ENCODE peak calls at places on chromosomes 4 and X, in five cellular contexts. One of them, this sample, is unnamed.

GRCh38 chrX:149185087-149185486 is 320.0 kb downstream of the IDS start:
- DNase-seq in fibroblast of lung: no peak
- DNase-seq in thyroid gland: no peak
- DNase-seq in aorta: no peak
- DNase-seq in mammary epithelial cell: peak; percentile 1
- DNase-seq in this sample: no peak

GRCh38 chr4:80033581-80033980 is 39.4 kb downstream of the ANTXR2 start:
- DNase-seq in fibroblast of lung: no peak
- DNase-seq in thyroid gland: no peak
- DNase-seq in aorta: no peak
- DNase-seq in mammary epithelial cell: no peak
- DNase-seq in this sample: no peak

GRCh38 chr4:6416518-6417286 is 55.7 kb downstream of the PPP2R2C start:
- DNase-seq in fibroblast of lung: no peak
- DNase-seq in thyroid gland: no peak
- DNase-seq in aorta: no peak
- DNase-seq in mammary epithelial cell: no peak
- DNase-seq in this sample: no peak

GRCh38 chrX:9089652-9090051 is 55.7 kb upstream of the FAM9B start:
- DNase-seq in fibroblast of lung: no peak
- DNase-seq in thyroid gland: no peak
- DNase-seq in aorta: no peak
- DNase-seq in mammary epithelial cell: no peak
- DNase-seq in this sample: no peak

GRCh38 chr4:15656038-15656470 is 897 bp upstream of the FBXL5 start:
- DNase-seq in fibroblast of lung: no peak
- DNase-seq in thyroid gland: no peak
- DNase-seq in aorta: peak; percentile 53
- DNase-seq in mammary epithelial cell: no peak
- DNase-seq in this sample: no peak

GRCh38 chr4:18020671-18021469 is 685 bp downstream of the LCORL start:
- DNase-seq in fibroblast of lung: peak; percentile 87
- DNase-seq in thyroid gland: peak; percentile 52
- DNase-seq in aorta: peak; percentile 83
- DNase-seq in mammary epithelial cell: peak; percentile 70
- DNase-seq in this sample: peak; percentile 56

GRCh38 chrX:108485960-108486359 is 46.3 kb downstream of the COL4A5 start:
- DNase-seq in fibroblast of lung: no peak
- DNase-seq in thyroid gland: no peak
- DNase-seq in aorta: no peak
- DNase-seq in mammary epithelial cell: no peak
- DNase-seq in this sample: no peak

GRCh38 chr4:134934036-134934806 is 732.6 kb upstream of the PABPC4L start:
- DNase-seq in fibroblast of lung: no peak
- DNase-seq in thyroid gland: no peak
- DNase-seq in aorta: no peak
- DNase-seq in mammary epithelial cell: no peak
- DNase-seq in this sample: no peak

GRCh38 chr4:7306021-7306420 is 113.7 kb downstream of the SORCS2 start:
- DNase-seq in fibroblast of lung: no peak
- DNase-seq in thyroid gland: no peak
- DNase-seq in aorta: no peak
- DNase-seq in mammary epithelial cell: no peak
- DNase-seq in this sample: no peak

DNA sequence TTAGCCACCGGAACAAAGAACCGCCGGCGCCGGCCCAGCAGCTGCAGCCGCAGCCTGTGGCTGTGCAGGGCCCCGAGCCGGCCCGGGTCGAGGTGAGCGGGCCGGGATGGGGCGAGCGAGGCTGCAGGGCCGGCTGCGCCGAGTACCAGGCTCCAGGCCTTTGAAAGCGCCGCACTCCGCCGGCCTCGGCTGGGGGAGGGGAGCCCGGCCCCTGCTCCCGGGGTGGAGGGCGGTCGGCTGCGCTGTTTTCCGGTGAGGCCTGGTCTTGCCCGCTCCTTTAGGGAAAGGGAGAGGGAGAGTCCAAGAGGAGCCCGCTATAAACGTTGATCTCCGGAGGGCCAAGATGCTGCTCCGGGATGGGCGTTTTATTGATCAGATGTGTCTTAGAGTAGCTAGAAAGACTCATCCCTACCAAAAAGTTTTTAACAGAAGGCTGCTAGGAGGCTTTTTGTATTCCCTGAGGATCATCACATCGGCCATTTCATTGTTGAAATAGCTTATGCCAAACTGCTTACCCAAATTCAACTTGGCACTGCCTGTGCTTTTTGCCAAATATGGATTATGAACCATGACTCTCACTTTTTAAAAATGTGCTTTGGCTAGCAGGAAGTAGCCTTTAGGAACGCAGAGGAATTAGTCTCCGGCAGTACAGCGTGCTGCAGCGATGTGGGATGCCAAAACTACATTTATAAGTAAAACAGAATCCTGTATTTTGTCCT is 707 bp downstream of the TMEM165 start:
- DNase-seq in fibroblast of lung: peak; percentile 79
- DNase-seq in thyroid gland: peak; percentile 69
- DNase-seq in aorta: peak; percentile 61
- DNase-seq in mammary epithelial cell: peak; percentile 41
- DNase-seq in this sample: peak; percentile 61
- H3K4me1 ChIP-seq in fibroblast of lung: peaks cover 8% of the 10 kb centered on the region
- H3K4me1 ChIP-seq in thyroid gland: peaks cover 32% of the 10 kb centered on the region
- H3K4me1 ChIP-seq in aorta: no peaks in the 10 kb centered on the region
- H3K4me1 ChIP-seq in mammary epithelial cell: peaks cover 17% of the 10 kb centered on the region
- H3K4me1 ChIP-seq in this sample: peaks cover 34% of the 10 kb centered on the region

DNA sequence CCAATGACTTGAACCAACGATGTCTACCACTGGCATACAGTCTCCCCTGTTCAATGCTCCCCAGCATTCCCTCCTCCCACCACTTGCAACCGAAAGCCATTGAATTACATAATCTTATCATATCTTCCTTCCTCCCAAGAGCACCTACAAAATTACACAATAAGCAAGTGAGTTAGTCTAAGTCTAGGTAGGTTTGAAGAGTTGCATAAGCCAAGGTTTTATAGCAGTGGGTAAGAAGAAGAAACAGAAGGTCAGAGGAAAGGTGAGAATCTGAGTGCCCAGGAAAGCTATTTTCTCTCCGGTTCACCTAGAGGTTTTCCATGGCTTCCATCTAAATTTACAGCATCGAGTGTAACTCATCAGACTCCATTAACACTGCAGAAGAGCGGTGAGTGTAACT is 40.3 kb downstream of the ATP8A1 start:
- DNase-seq in fibroblast of lung: no peak
- DNase-seq in thyroid gland: no peak
- DNase-seq in aorta: no peak
- DNase-seq in mammary epithelial cell: no peak
- DNase-seq in this sample: no peak
- H3K27ac ChIP-seq in fibroblast of lung: no peak overlapping the region
- H3K27ac ChIP-seq in thyroid gland: peak overlapping the region; percentile 15
- H3K27ac ChIP-seq in aorta: no peak overlapping the region
- H3K27ac ChIP-seq in mammary epithelial cell: no peak overlapping the region
- H3K27ac ChIP-seq in this sample: no peak overlapping the region

GRCh38 chr4:25020240-25020639 is 10.5 kb downstream of the LGI2 start:
- DNase-seq in fibroblast of lung: peak; percentile 2
- DNase-seq in thyroid gland: no peak
- DNase-seq in aorta: no peak
- DNase-seq in mammary epithelial cell: peak; percentile 54
- DNase-seq in this sample: no peak
- H3K4me1 ChIP-seq in fibroblast of lung: no peaks in the 10 kb centered on the region
- H3K4me1 ChIP-seq in thyroid gland: no peaks in the 10 kb centered on the region
- H3K4me1 ChIP-seq in aorta: no peaks in the 10 kb centered on the region
- H3K4me1 ChIP-seq in mammary epithelial cell: no peaks in the 10 kb centered on the region
- H3K4me1 ChIP-seq in this sample: no peaks in the 10 kb centered on the region

DNA sequence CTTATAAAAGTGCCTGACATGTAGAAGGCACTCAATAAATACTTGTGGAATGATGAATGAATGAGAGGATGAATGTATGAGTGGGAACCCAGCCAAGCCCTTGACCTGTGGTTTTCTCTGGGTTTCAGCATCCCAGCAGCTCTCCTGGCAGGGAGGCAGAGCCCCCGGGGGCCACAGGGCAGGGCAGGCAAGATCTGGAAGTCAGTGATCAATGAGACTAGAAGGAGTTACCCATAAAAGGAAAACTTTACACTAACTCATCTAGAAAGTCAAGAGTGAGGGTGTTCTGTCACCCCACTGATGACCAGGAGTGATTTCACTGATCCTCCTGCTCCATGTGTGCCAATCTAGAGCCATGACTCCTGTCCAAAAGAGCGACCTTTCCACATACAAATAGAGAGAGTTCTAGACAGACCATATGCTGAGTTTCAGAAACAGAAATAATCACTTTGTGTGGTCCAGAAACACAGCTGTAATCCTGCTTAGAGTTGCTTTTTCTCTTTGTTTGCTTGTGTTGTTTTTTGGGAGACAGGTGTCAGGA is 37.4 kb downstream of the MGARP start:
- DNase-seq in fibroblast of lung: peak; percentile 67
- DNase-seq in thyroid gland: no peak
- DNase-seq in aorta: no peak
- DNase-seq in mammary epithelial cell: peak; percentile 94
- DNase-seq in this sample: no peak
- H3K27ac ChIP-seq in fibroblast of lung: peak overlapping the region; percentile 57
- H3K27ac ChIP-seq in thyroid gland: no peak overlapping the region
- H3K27ac ChIP-seq in aorta: no peak overlapping the region
- H3K27ac ChIP-seq in mammary epithelial cell: peak overlapping the region; percentile 89
- H3K27ac ChIP-seq in this sample: peak overlapping the region; percentile 60

DNA sequence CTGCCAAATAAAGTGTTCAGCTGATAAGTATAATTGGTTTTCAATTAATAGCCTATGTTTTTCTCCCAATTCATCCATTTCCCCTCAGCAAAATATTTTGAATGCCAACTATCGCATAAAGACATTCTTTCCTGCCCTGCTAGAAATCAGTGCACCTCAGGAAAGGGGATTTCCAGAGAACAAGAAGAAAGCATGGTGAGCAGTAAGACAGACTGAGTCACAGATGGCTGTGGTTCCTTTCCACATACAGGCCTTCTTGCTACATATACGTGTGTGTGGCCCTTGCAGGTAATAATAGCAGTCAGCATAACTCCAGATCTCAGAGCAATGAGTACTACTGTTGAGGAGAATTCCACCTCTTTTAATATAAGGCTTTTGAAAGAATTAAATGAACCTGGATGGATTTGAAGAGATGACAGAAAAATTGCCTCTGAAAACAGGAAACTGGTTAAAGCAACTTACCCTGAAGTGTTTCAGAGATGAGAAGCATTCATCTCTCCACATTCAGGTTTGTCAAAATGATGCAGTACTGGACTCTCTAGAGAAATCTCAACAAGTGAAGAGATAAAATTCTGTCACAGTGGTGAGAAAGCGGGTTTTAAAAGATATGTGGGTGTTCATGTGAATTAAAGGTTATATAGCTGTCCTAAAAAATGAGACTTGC is 13.6 kb downstream of the GASK1B start:
- DNase-seq in fibroblast of lung: peak; percentile 12
- DNase-seq in thyroid gland: no peak
- DNase-seq in aorta: no peak
- DNase-seq in mammary epithelial cell: peak; percentile 93
- DNase-seq in this sample: no peak
- H3K4me1 ChIP-seq in fibroblast of lung: peaks cover 4% of the 10 kb centered on the region
- H3K4me1 ChIP-seq in thyroid gland: no peaks in the 10 kb centered on the region
- H3K4me1 ChIP-seq in aorta: peaks cover 15% of the 10 kb centered on the region
- H3K4me1 ChIP-seq in mammary epithelial cell: peaks cover 69% of the 10 kb centered on the region
- H3K4me1 ChIP-seq in this sample: no peaks in the 10 kb centered on the region

GRCh38 chr4:73702796-73703287 is 37.5 kb upstream of the CXCL8 start:
- DNase-seq in fibroblast of lung: no peak
- DNase-seq in thyroid gland: no peak
- DNase-seq in aorta: no peak
- DNase-seq in mammary epithelial cell: no peak
- DNase-seq in this sample: no peak
- H3K27ac ChIP-seq in fibroblast of lung: no peak overlapping the region
- H3K27ac ChIP-seq in thyroid gland: peak overlapping the region; percentile 92
- H3K27ac ChIP-seq in aorta: no peak overlapping the region
- H3K27ac ChIP-seq in mammary epithelial cell: peak overlapping the region; percentile 87
- H3K27ac ChIP-seq in this sample: no peak overlapping the region

GRCh38 chrX:39327705-39328104 is 526.4 kb downstream of the MID1IP1 start:
- DNase-seq in fibroblast of lung: no peak
- DNase-seq in thyroid gland: no peak
- DNase-seq in aorta: no peak
- DNase-seq in mammary epithelial cell: no peak
- DNase-seq in this sample: no peak
- H3K4me1 ChIP-seq in fibroblast of lung: no peaks in the 10 kb centered on the region
- H3K4me1 ChIP-seq in thyroid gland: no peaks in the 10 kb centered on the region
- H3K4me1 ChIP-seq in aorta: no peaks in the 10 kb centered on the region
- H3K4me1 ChIP-seq in mammary epithelial cell: no peaks in the 10 kb centered on the region
- H3K4me1 ChIP-seq in this sample: no peaks in the 10 kb centered on the region

GRCh38 chr4:158818595-158818994 is 49.8 kb downstream of the FNIP2 start:
- DNase-seq in fibroblast of lung: no peak
- DNase-seq in thyroid gland: no peak
- DNase-seq in aorta: no peak
- DNase-seq in mammary epithelial cell: no peak
- DNase-seq in this sample: no peak
- H3K27ac ChIP-seq in fibroblast of lung: no peak overlapping the region
- H3K27ac ChIP-seq in thyroid gland: no peak overlapping the region
- H3K27ac ChIP-seq in aorta: no peak overlapping the region
- H3K27ac ChIP-seq in mammary epithelial cell: no peak overlapping the region
- H3K27ac ChIP-seq in this sample: peak overlapping the region; percentile 65

GRCh38 chr4:186699881-186700397 is 23.7 kb downstream of the FAT1 start:
- DNase-seq in fibroblast of lung: no peak
- DNase-seq in thyroid gland: no peak
- DNase-seq in aorta: no peak
- DNase-seq in mammary epithelial cell: no peak
- DNase-seq in this sample: no peak
- H3K4me1 ChIP-seq in fibroblast of lung: peaks cover 20% of the 10 kb centered on the region
- H3K4me1 ChIP-seq in thyroid gland: peaks cover 18% of the 10 kb centered on the region
- H3K4me1 ChIP-seq in aorta: peaks cover 6% of the 10 kb centered on the region
- H3K4me1 ChIP-seq in mammary epithelial cell: peaks cover 47% of the 10 kb centered on the region
- H3K4me1 ChIP-seq in this sample: peaks cover 66% of the 10 kb centered on the region

DNA sequence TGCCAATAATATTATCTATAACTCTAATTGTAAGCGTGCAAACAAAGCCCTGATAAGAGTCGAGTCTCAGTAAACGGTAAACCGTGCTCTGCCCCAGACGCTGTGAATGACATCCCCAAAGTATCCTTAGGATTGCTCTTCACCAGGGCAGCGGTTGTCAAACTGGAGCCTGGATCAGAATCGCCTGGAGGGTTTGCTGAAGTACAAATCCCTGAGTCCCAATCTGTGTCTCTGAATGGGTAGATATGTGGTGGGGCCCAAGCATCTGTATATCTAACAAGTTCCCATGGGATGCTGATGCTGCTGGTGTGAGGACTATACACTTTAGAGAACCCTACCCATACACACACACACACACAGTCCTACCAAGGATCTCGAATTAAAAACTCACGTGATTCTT is 813 bp upstream of the APBB2 start:
- DNase-seq in fibroblast of lung: no peak
- DNase-seq in thyroid gland: no peak
- DNase-seq in aorta: no peak
- DNase-seq in mammary epithelial cell: no peak
- DNase-seq in this sample: no peak
- H3K27ac ChIP-seq in fibroblast of lung: no peak overlapping the region
- H3K27ac ChIP-seq in thyroid gland: peak overlapping the region; percentile 87
- H3K27ac ChIP-seq in aorta: no peak overlapping the region
- H3K27ac ChIP-seq in mammary epithelial cell: no peak overlapping the region
- H3K27ac ChIP-seq in this sample: peak overlapping the region; percentile 87

This sample was measured in body of pancreas.